ENCODE peak calls at places on chromosomes 1 and 21, in four cellular contexts. P, G, V and N are unnamed samples.

GRCh38 chr1:17045140-17045539 is 8.7 kb downstream of the SDHB start:
- DNase-seq in V (no peak), G (no peak), P (peak), N (no peak)

GRCh38 chr1:226233293-226233692 is 9.8 kb downstream of the MIXL1 start:
- DNase-seq in V (no peak), P (no peak), G (no peak), N (no peak)

GRCh38 chr1:3174487-3175247 is 105.7 kb downstream of the PRDM16 start:
- DNase-seq in P (peak), G (no peak), V (peak), N (no peak)

GRCh38 chr1:89780721-89781120 is 40.1 kb upstream of the LRRC8D start:
- DNase-seq in G (no peak), V (peak), P (peak), N (no peak)

GRCh38 chr1:184118051-184118450 is 66.5 kb downstream of the TSEN15 start:
- DNase-seq in P (peak), V (peak), G (no peak), N (peak)

GRCh38 chr1:54323324-54323739 is 82.9 kb downstream of the SSBP3 start:
- DNase-seq in V (no peak), G (no peak), P (no peak), N (peak)

GRCh38 chr1:157595356-157595755 is 2.5 kb downstream of the FCRL4 start:
- DNase-seq in G (no peak), P (no peak), V (no peak), N (no peak)

GRCh38 chr1:205396972-205397616 is 24.8 kb downstream of the LEMD1 start:
- DNase-seq in V (peak), G (peak), P (peak), N (peak)

GRCh38 chr1:99737016-99737415 is 29.4 kb downstream of the FRRS1 start:
- DNase-seq in V (peak), P (peak), G (peak), N (no peak)

GRCh38 chr21:43874085-43874785 is 9.2 kb downstream of the AGPAT3 start:
- DNase-seq in P (no peak), G (no peak), V (no peak), N (no peak)

GRCh38 chr1:21280482-21280881 is 9.8 kb downstream of the ECE1 start:
- DNase-seq in G (no peak), V (no peak), P (no peak), N (no peak)

GRCh38 chr1:39892611-39893595 is 8.8 kb downstream of the MYCL start:
- DNase-seq in P (peak), G (peak), V (peak), N (peak)

GRCh38 chr1:41313661-41314131 is 47.5 kb upstream of the FOXO6 start:
- DNase-seq in V (peak), G (peak), P (peak), N (no peak)

GRCh38 chr1:52288286-52288685 is 77.7 kb downstream of the CC2D1B start:
- DNase-seq in P (peak), V (peak), G (no peak), N (no peak)

GRCh38 chr1:230519246-230519645 is 93.1 kb upstream of the PGBD5 start:
- DNase-seq in G (no peak), P (no peak), V (no peak), N (no peak)

GRCh38 chr1:8431028-8431427 is 113.1 kb downstream of the SLC45A1 start:
- DNase-seq in V (no peak), G (no peak), P (no peak), N (no peak)

GRCh38 chr1:208291923-208292711 is 47.9 kb upstream of the PLXNA2 start:
- DNase-seq in G (no peak), P (no peak), V (peak), N (no peak)

GRCh38 chr1:247357062-247357780 is 25.6 kb upstream of the ZNF496 start:
- DNase-seq in V (peak), P (peak), G (no peak), N (no peak)

GRCh38 chr21:26739189-26739588 is 106.0 kb downstream of the ADAMTS1 start:
- DNase-seq in V (peak), P (peak), G (no peak), N (no peak)

GRCh38 chr1:204896023-204896422 is 25.4 kb downstream of the NFASC start:
- DNase-seq in V (no peak), G (no peak), P (no peak), N (no peak)

GRCh38 chr1:6471086-6471841 is 5.3 kb upstream of the TNFRSF25 start:
- DNase-seq in V (no peak), P (no peak), G (peak), N (no peak)

GRCh38 chr1:111593403-111594127 is 26.0 kb upstream of the RAP1A start:
- DNase-seq in V (no peak), P (peak), G (no peak), N (peak)

GRCh38 chr1:161342836-161343235 is 24.8 kb downstream of the CFAP126 start:
- DNase-seq in P (no peak), G (no peak), V (no peak), N (no peak)

GRCh38 chr1:156608036-156608674 is 6.9 kb upstream of the GPATCH4 start:
- DNase-seq in G (peak), P (peak), V (peak), N (no peak)

GRCh38 chr1:59078866-59079265 is 218.0 kb upstream of the FGGY start:
- DNase-seq in V (no peak), P (no peak), G (no peak), N (no peak)

GRCh38 chr1:17193222-17194132 is 11.5 kb upstream of the PADI1 start:
- DNase-seq in P (no peak), V (no peak), G (no peak), N (no peak)

GRCh38 chr1:187229496-187229895 is 400.7 kb downstream of the PLA2G4A start:
- DNase-seq in P (peak), G (no peak), V (no peak), N (no peak)

GRCh38 chr1:231359113-231359512 is 21.0 kb downstream of the SPRTN start:
- DNase-seq in V (peak), P (peak), G (peak), N (no peak)

GRCh38 chr1:201295861-201296260 is 12.6 kb downstream of the PKP1 start:
- DNase-seq in V (peak), P (peak), G (no peak), N (no peak)

GRCh38 chr1:153749408-153750005 is 21.7 kb downstream of the INTS3 start:
- DNase-seq in G (peak), P (peak), V (peak), N (peak)

DNA sequence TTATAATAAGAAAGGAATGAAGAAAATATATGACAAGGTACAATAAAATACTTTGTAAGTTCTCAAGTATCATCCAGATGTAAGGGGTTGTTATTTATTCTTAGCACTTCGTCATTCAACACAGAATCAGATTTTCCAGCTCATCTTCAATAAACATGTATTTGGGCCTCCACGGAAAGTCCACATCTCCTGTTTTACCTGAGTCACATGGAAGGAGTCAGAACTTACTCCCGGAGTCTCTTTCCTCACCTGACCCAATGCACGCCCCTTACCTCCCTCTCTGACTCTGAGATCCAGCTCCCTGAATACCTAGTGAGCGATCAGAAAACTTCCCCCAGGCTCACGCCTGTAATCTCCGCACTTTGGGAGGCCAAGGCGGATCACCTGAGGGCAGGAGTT is 1.5 kb upstream of the PMVK start:
- DNase-seq in G (no peak), V (no peak), P (no peak), N (no peak)
- H3K4me3 ChIP-seq in G (peak), V (no peak), P (peak), N (peak)

GRCh38 chr21:37675202-37675801 is 241.0 kb downstream of the KCNJ6 start:
- DNase-seq in P (peak), G (peak), V (peak), N (no peak)
- TF ChIP-seq EZH2 in P (no peak), G (no peak), V (no peak), N (no peak)

GRCh38 chr1:18948913-18949688 is 7.4 kb downstream of the IFFO2 start:
- DNase-seq in G (no peak), P (peak), V (peak), N (no peak)

GRCh38 chr1:18951818-18952391 is 4.6 kb downstream of the IFFO2 start:
- DNase-seq in V (no peak), G (no peak), P (no peak), N (no peak)

GRCh38 chr1:18950415-18951026 is 6.0 kb downstream of the IFFO2 start:
- DNase-seq in P (peak), G (no peak), V (no peak), N (no peak)

GRCh38 chr1:18949689-18950414 is 6.6 kb downstream of the IFFO2 start:
- DNase-seq in G (no peak), P (peak), V (peak), N (no peak)

DNA sequence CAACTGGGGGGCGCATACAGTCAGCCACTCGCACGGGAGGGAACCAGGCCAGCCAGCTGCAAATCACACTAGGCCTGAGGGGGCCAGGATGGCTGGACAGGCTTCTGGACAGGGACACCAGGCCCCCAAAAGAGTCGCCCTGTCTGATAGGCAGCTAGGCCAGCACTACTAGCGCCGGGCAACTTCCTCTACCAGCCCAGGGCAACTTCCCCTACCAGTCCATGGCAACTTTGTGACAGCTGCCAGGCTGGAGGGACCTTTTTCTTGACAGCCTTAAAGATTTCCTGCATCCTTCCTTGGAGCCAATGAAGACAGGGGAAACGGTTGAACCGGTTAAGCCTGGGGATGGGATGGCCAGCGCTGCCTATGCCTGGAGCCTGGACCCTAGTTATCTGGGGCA is 5.1 kb downstream of the IFFO2 start:
- DNase-seq in V (no peak), P (no peak), G (no peak), N (no peak)
- H3K4me3 ChIP-seq in V (no peak), P (peak), G (no peak), N (no peak)

GRCh38 chr1:941588-942383 is 17.3 kb downstream of the NOC2L start:
- DNase-seq in G (peak), V (peak), P (peak), N (no peak)
- TF ChIP-seq EZH2 in G (no peak), V (no peak), P (no peak), N (no peak)

DNA sequence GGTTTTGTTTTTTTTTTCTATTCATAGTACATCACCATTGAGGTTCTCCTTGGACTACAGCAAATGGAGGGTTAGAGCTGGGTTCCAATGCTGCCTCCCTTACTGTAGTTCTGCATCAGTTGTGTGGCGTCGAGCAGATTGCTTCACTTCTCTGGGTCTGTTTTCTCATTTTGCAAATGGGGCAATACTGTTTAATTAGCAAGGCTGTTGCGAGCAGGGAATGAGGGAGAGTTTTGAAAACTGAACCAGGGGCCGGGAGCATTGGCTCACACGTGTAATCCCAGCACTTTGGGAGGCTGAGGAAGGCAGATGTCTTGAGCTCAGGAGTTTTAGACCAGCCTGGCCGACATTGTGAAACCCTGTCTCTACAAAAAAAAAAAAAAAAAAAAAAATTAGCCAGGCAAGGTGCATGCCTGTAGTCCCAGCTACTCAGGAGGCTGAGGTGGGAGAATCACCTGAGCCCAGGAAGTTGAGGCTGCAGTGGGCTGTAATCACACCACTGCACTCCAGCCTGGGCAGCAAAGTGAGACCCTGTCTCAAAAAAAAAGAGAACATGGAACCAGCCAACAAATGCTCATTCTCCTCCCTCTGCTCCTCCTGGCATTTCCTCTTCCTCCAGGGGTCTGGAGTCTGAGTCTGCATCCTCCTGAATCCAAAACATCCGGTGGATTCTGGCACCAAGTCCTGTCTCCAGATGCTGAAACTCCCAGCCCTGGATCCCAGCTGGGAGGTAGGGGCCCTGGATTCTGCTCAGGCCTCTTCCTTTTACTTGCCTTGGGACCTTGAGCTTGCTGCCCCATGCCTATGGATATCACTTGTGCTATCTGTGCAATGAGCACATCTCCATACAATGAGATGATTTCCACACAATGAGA is 3.7 kb upstream of the PLOD1 start:
- DNase-seq in G (no peak), P (peak), V (peak), N (no peak)
- H3K4me3 ChIP-seq in G (no peak), P (no peak), V (no peak), N (no peak)

GRCh38 chr1:206555473-206555935 is 48.2 kb downstream of the RASSF5 start:
- DNase-seq in G (peak), V (no peak), P (peak), N (no peak)

GRCh38 chr1:206557636-206558473 is 50.5 kb downstream of the RASSF5 start:
- DNase-seq in P (no peak), G (no peak), V (no peak), N (no peak)

GRCh38 chr1:206558794-206559660 is 51.7 kb downstream of the RASSF5 start:
- DNase-seq in V (no peak), P (no peak), G (no peak), N (no peak)

GRCh38 chr1:206556047-206556747 is 48.9 kb downstream of the RASSF5 start:
- DNase-seq in G (no peak), P (no peak), V (no peak), N (no peak)

DNA sequence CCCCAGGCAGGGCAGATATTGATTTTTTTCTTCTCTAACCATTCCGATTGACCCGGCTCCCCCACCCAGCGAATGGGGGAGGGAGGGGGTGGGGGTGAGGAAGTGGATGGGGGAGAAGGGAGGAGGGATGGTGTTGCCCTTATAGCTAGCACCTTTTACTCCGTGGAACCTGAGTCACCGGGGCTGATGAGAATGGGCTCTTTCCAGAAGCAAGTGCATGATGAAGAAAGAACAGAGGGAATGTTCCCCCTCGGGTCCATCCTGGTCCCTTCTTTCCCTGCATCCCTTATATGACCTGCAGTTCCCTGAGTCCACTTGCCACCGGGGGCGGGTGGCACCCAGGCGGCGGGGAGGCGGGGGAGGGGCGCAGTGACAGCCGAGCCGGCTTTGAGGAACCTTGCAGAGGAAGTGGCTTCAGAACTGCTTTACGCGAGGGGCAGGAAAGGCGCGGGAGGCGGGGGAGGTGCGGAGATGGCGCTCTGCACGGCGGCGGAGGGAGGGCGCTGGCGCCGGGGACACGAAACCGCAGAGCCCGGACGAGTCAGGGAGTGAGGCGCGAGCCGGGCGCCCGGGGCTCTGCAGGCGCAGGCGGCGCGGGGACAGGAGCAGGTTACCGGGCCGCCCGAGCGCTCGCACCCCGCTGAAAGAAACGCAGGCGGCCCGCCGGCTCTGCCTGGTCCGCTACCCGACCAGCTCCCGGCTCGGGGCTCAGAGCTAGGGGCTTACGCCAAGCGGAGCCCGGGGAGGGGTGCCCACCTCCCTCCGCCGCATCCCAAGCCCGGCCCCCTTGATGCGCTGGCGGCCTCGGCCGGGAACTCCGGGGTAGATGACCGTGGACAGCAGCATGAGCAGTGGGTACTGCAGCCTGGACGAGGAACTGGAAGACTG is 49.7 kb downstream of the RASSF5 start:
- DNase-seq in V (peak), G (peak), P (peak), N (no peak)
- TF ChIP-seq EZH2 in V (no peak), G (no peak), P (no peak), N (no peak)

GRCh38 chr1:88194542-88194941 is 489.5 kb upstream of the PKN2 start:
- DNase-seq in V (no peak), P (no peak), G (no peak), N (no peak)
- H3K4me3 ChIP-seq in V (no peak), P (no peak), G (no peak), N (no peak)

GRCh38 chr1:68232354-68233148 is at the start of gene WLS:
- DNase-seq in P (peak), G (no peak), V (peak), N (no peak)
- TF ChIP-seq EZH2 in P (no peak), G (no peak), V (no peak), N (no peak)